ENCODE peak calls at places on chromosomes 4 and X, in seven cellular contexts. One of them, this sample, is unnamed.

GRCh38 chrX:44432641-44433040 is 89.2 kb upstream of the EFHC2 start:
- DNase-seq in CD8-positive, alpha-beta memory T cell: no peak
- DNase-seq in psoas muscle: no peak
- DNase-seq in adrenal gland: no peak
- DNase-seq in heart left ventricle: no peak
- DNase-seq in CD4-positive, CD25-positive, alpha-beta regulatory T cell: no peak
- DNase-seq in A549: no peak
- DNase-seq in this sample: no peak

GRCh38 chrX:125681507-125681906 is 361.8 kb downstream of the TEX13C start:
- DNase-seq in CD4-positive, CD25-positive, alpha-beta regulatory T cell: no peak
- DNase-seq in psoas muscle: no peak
- DNase-seq in adrenal gland: no peak
- DNase-seq in heart left ventricle: no peak
- DNase-seq in A549: no peak
- DNase-seq in CD8-positive, alpha-beta memory T cell: no peak
- DNase-seq in this sample: no peak

GRCh38 chrX:41761169-41761568 is 37.2 kb downstream of the GPR82 start:
- DNase-seq in A549: no peak
- DNase-seq in CD4-positive, CD25-positive, alpha-beta regulatory T cell: no peak
- DNase-seq in psoas muscle: no peak
- DNase-seq in adrenal gland: no peak
- DNase-seq in heart left ventricle: no peak
- DNase-seq in CD8-positive, alpha-beta memory T cell: no peak
- DNase-seq in this sample: no peak

GRCh38 chr4:30717208-30718020 is 2.8 kb upstream of the PCDH7 start:
- DNase-seq in CD4-positive, CD25-positive, alpha-beta regulatory T cell: peak; percentile 7
- DNase-seq in CD8-positive, alpha-beta memory T cell: no peak
- DNase-seq in adrenal gland: peak; percentile 21
- DNase-seq in A549: peak; percentile 7
- DNase-seq in psoas muscle: peak; percentile 18
- DNase-seq in heart left ventricle: peak; percentile 48
- DNase-seq in this sample: peak; percentile 96

GRCh38 chr4:3303840-3304715 is 11.3 kb downstream of the RGS12 start:
- DNase-seq in psoas muscle: no peak
- DNase-seq in CD8-positive, alpha-beta memory T cell: no peak
- DNase-seq in A549: no peak
- DNase-seq in CD4-positive, CD25-positive, alpha-beta regulatory T cell: no peak
- DNase-seq in adrenal gland: peak; percentile 18
- DNase-seq in heart left ventricle: no peak
- DNase-seq in this sample: no peak

GRCh38 chr4:31204895-31205294 is 484.7 kb downstream of the PCDH7 start:
- DNase-seq in A549: no peak
- DNase-seq in heart left ventricle: no peak
- DNase-seq in adrenal gland: no peak
- DNase-seq in CD8-positive, alpha-beta memory T cell: no peak
- DNase-seq in CD4-positive, CD25-positive, alpha-beta regulatory T cell: no peak
- DNase-seq in psoas muscle: no peak
- DNase-seq in this sample: no peak

GRCh38 chrX:17415242-17415815 is 40.3 kb downstream of the NHS start:
- DNase-seq in CD4-positive, CD25-positive, alpha-beta regulatory T cell: no peak
- DNase-seq in heart left ventricle: no peak
- DNase-seq in psoas muscle: no peak
- DNase-seq in CD8-positive, alpha-beta memory T cell: no peak
- DNase-seq in adrenal gland: no peak
- DNase-seq in A549: no peak
- DNase-seq in this sample: no peak

GRCh38 chr4:166143227-166143626 is 270.2 kb downstream of the TLL1 start:
- DNase-seq in psoas muscle: no peak
- DNase-seq in heart left ventricle: no peak
- DNase-seq in CD4-positive, CD25-positive, alpha-beta regulatory T cell: no peak
- DNase-seq in A549: no peak
- DNase-seq in CD8-positive, alpha-beta memory T cell: no peak
- DNase-seq in adrenal gland: no peak
- DNase-seq in this sample: peak; percentile 6

GRCh38 chr4:20839957-20840356 is 139.7 kb downstream of the PACRGL start:
- DNase-seq in adrenal gland: no peak
- DNase-seq in heart left ventricle: no peak
- DNase-seq in CD4-positive, CD25-positive, alpha-beta regulatory T cell: no peak
- DNase-seq in CD8-positive, alpha-beta memory T cell: no peak
- DNase-seq in psoas muscle: no peak
- DNase-seq in A549: no peak
- DNase-seq in this sample: peak; percentile 13

GRCh38 chrX:45385767-45386166 is 185.1 kb upstream of the DIPK2B start:
- DNase-seq in CD4-positive, CD25-positive, alpha-beta regulatory T cell: no peak
- DNase-seq in heart left ventricle: no peak
- DNase-seq in adrenal gland: no peak
- DNase-seq in CD8-positive, alpha-beta memory T cell: no peak
- DNase-seq in A549: no peak
- DNase-seq in psoas muscle: no peak
- DNase-seq in this sample: no peak

GRCh38 chr4:183255487-183255886 is 64.6 kb downstream of the CLDN22 start:
- DNase-seq in heart left ventricle: no peak
- DNase-seq in CD8-positive, alpha-beta memory T cell: no peak
- DNase-seq in A549: no peak
- DNase-seq in psoas muscle: no peak
- DNase-seq in adrenal gland: no peak
- DNase-seq in CD4-positive, CD25-positive, alpha-beta regulatory T cell: no peak
- DNase-seq in this sample: no peak

GRCh38 chr4:88858752-88859151 is 161.1 kb upstream of the NAP1L5 start:
- DNase-seq in CD8-positive, alpha-beta memory T cell: no peak
- DNase-seq in CD4-positive, CD25-positive, alpha-beta regulatory T cell: no peak
- DNase-seq in heart left ventricle: no peak
- DNase-seq in adrenal gland: no peak
- DNase-seq in psoas muscle: no peak
- DNase-seq in A549: no peak
- DNase-seq in this sample: no peak

GRCh38 chr4:3523146-3523627 is 9.0 kb downstream of the LRPAP1 start:
- DNase-seq in heart left ventricle: peak; percentile 2
- DNase-seq in A549: no peak
- DNase-seq in psoas muscle: no peak
- DNase-seq in adrenal gland: no peak
- DNase-seq in CD4-positive, CD25-positive, alpha-beta regulatory T cell: no peak
- DNase-seq in CD8-positive, alpha-beta memory T cell: no peak
- DNase-seq in this sample: no peak

GRCh38 chrX:108447303-108447702 is 7.7 kb downstream of the COL4A5 start:
- DNase-seq in adrenal gland: no peak
- DNase-seq in heart left ventricle: no peak
- DNase-seq in CD4-positive, CD25-positive, alpha-beta regulatory T cell: no peak
- DNase-seq in CD8-positive, alpha-beta memory T cell: no peak
- DNase-seq in A549: no peak
- DNase-seq in psoas muscle: no peak
- DNase-seq in this sample: no peak
- H3K27ac ChIP-seq in adrenal gland: no peak overlapping the region
- H3K27ac ChIP-seq in heart left ventricle: no peak overlapping the region
- H3K27ac ChIP-seq in CD4-positive, CD25-positive, alpha-beta regulatory T cell: no peak overlapping the region
- H3K27ac ChIP-seq in CD8-positive, alpha-beta memory T cell: no peak overlapping the region
- H3K27ac ChIP-seq in A549: peak overlapping the region; percentile 77
- H3K27ac ChIP-seq in psoas muscle: no peak overlapping the region
- H3K27ac ChIP-seq in this sample: no peak overlapping the region

DNA sequence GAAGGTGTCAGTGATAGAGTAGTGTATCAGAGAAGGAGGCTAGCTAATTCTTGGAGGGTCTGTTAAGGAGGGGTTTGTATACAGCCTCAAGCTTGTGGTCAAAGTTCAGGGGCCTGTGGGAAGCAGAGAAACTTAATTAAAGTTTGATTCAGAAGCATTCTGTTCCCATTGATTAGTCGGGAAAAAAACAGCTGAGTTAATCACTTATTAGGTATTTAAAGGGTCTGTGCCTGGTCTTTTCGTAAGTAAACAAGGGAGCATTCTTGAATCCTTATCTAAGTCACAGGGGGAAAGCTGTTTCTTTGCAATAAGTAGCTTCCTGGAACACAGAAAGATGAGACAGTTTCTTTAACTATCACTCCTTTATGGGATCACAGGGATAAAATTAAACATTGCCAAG is 492.1 kb downstream of the PCDH10 start:
- DNase-seq in CD8-positive, alpha-beta memory T cell: no peak
- DNase-seq in psoas muscle: no peak
- DNase-seq in adrenal gland: no peak
- DNase-seq in CD4-positive, CD25-positive, alpha-beta regulatory T cell: no peak
- DNase-seq in A549: no peak
- DNase-seq in heart left ventricle: no peak
- DNase-seq in this sample: no peak
- H3K4me3 ChIP-seq in CD8-positive, alpha-beta memory T cell: no peak overlapping the region
- H3K4me3 ChIP-seq in psoas muscle: no peak overlapping the region
- H3K4me3 ChIP-seq in adrenal gland: no peak overlapping the region
- H3K4me3 ChIP-seq in CD4-positive, CD25-positive, alpha-beta regulatory T cell: no peak overlapping the region
- H3K4me3 ChIP-seq in A549: no peak overlapping the region
- H3K4me3 ChIP-seq in heart left ventricle: no peak overlapping the region
- H3K4me3 ChIP-seq in this sample: no peak overlapping the region

DNA sequence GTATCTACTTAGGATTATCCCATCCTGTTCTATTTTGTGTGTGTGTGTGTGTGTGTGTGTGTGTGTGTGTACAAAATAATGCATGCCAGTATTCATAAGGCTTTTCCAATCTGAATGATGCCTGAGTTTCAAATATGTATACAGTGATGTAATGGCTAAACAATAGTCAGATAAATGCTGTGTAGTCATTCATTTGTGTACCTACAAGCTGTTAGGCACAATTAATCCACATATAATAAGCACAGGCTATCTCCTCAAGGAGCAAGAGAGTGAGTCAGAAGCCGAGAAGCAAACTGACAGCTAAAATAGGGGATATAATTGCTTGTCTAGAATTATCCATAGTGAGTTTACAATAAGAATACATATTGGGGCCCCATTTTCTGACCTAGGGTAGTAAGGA is 15.7 kb downstream of the DMD start:
- DNase-seq in psoas muscle: no peak
- DNase-seq in CD8-positive, alpha-beta memory T cell: no peak
- DNase-seq in A549: no peak
- DNase-seq in adrenal gland: no peak
- DNase-seq in CD4-positive, CD25-positive, alpha-beta regulatory T cell: no peak
- DNase-seq in heart left ventricle: no peak
- DNase-seq in this sample: no peak
- H3K27ac ChIP-seq in psoas muscle: peak overlapping the region; percentile 85
- H3K27ac ChIP-seq in CD8-positive, alpha-beta memory T cell: no peak overlapping the region
- H3K27ac ChIP-seq in A549: no peak overlapping the region
- H3K27ac ChIP-seq in adrenal gland: peak overlapping the region; percentile 14
- H3K27ac ChIP-seq in CD4-positive, CD25-positive, alpha-beta regulatory T cell: no peak overlapping the region
- H3K27ac ChIP-seq in heart left ventricle: no peak overlapping the region
- H3K27ac ChIP-seq in this sample: no peak overlapping the region

GRCh38 chrX:129981752-129982299 is 609 bp upstream of the BCORL1 start:
- DNase-seq in A549: no peak
- DNase-seq in heart left ventricle: no peak
- DNase-seq in psoas muscle: no peak
- DNase-seq in adrenal gland: peak; percentile 22
- DNase-seq in CD4-positive, CD25-positive, alpha-beta regulatory T cell: no peak
- DNase-seq in CD8-positive, alpha-beta memory T cell: no peak
- DNase-seq in this sample: no peak

GRCh38 chrX:129980043-129980442 is 2.4 kb upstream of the BCORL1 start:
- DNase-seq in psoas muscle: peak; percentile 37
- DNase-seq in adrenal gland: peak; percentile 46
- DNase-seq in CD8-positive, alpha-beta memory T cell: peak; percentile 25
- DNase-seq in heart left ventricle: peak; percentile 37
- DNase-seq in A549: no peak
- DNase-seq in CD4-positive, CD25-positive, alpha-beta regulatory T cell: no peak
- DNase-seq in this sample: peak; percentile 15

GRCh38 chrX:129981207-129981553 is 1.3 kb upstream of the BCORL1 start:
- DNase-seq in psoas muscle: no peak
- DNase-seq in adrenal gland: no peak
- DNase-seq in CD4-positive, CD25-positive, alpha-beta regulatory T cell: no peak
- DNase-seq in heart left ventricle: no peak
- DNase-seq in A549: no peak
- DNase-seq in CD8-positive, alpha-beta memory T cell: no peak
- DNase-seq in this sample: no peak

GRCh38 chrX:129980540-129981206 is 1.8 kb upstream of the BCORL1 start:
- DNase-seq in A549: no peak
- DNase-seq in CD8-positive, alpha-beta memory T cell: no peak
- DNase-seq in adrenal gland: peak; percentile 63
- DNase-seq in psoas muscle: peak; percentile 70
- DNase-seq in heart left ventricle: peak; percentile 67
- DNase-seq in CD4-positive, CD25-positive, alpha-beta regulatory T cell: no peak
- DNase-seq in this sample: peak; percentile 7

DNA sequence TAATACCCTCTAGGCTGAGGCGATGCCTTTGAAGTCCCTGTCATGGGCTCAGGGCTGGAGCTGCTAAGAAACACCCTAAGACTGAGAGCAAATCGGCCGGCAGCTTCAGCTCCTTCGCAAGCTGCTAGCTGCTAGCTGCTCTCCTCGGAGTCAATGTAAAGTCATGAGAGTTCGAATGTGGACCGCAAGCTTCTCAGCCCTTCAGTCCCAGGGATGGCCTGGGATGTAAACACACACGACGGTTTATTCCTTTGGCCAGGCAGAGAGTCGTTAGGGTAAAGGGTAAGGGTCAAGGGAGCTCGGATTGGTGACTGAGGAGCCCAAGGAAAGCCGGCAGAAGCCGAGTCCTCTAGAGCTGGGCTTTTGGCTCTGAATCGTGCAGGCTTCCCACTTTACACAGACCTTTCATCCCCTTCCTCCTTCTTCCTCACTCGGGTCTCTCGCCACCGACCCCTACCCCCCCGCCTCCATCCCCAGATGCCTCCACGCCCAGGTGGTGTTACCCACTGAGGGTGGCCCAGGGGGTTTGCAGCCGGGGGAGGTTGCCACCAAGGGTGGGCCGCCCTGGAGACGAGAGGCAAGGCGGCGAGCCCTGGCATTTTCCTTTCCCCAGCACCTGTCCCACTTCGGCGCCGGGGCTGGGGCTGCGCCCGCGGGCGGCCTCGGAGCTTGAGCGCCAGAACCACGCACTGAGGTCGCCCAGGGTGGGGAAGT is 3.1 kb upstream of the BCORL1 start:
- DNase-seq in adrenal gland: peak; percentile 24
- DNase-seq in heart left ventricle: no peak
- DNase-seq in CD8-positive, alpha-beta memory T cell: no peak
- DNase-seq in A549: no peak
- DNase-seq in CD4-positive, CD25-positive, alpha-beta regulatory T cell: no peak
- DNase-seq in psoas muscle: no peak
- DNase-seq in this sample: no peak
- H3K4me3 ChIP-seq in adrenal gland: no peak overlapping the region
- H3K4me3 ChIP-seq in heart left ventricle: no peak overlapping the region
- H3K4me3 ChIP-seq in CD8-positive, alpha-beta memory T cell: no peak overlapping the region
- H3K4me3 ChIP-seq in A549: no peak overlapping the region
- H3K4me3 ChIP-seq in CD4-positive, CD25-positive, alpha-beta regulatory T cell: no peak overlapping the region
- H3K4me3 ChIP-seq in psoas muscle: no peak overlapping the region
- H3K4me3 ChIP-seq in this sample: no peak overlapping the region

DNA sequence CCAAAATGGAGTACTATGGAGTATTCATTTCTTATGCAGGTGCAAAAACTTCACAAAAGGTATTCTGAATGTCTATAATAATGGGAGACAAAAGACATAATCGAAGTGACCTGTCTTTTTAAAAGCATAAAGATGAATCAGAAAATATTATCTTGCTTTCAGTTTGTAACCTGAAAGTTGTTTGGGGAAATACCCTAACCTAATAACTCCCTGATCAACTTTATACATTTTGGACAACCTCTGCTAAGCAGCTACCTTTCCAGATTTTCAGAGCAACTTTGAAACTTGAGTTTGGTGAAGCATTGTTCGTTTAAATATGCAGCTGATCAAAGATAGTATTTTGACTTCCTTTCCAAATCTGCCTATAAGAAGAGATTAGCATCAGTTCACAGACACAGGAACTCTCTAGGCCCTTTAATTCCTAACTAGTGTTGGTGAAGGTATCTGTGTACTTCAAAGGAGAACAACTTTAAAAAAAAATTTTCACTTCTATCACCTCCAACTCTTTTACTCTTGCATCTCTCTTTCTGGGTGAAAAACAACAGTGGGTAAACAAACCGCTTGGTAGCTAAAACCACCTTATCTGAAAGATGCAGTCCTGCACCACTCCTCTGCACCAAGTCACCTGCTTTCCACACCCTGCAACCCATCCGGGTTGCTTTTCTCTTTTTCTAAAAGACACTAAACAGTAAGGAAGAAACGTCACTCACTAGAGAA is 26.5 kb downstream of the CD40LG start:
- DNase-seq in CD8-positive, alpha-beta memory T cell: peak; percentile 57
- DNase-seq in psoas muscle: no peak
- DNase-seq in heart left ventricle: no peak
- DNase-seq in A549: no peak
- DNase-seq in adrenal gland: no peak
- DNase-seq in CD4-positive, CD25-positive, alpha-beta regulatory T cell: peak; percentile 53
- DNase-seq in this sample: no peak
- H3K27ac ChIP-seq in CD8-positive, alpha-beta memory T cell: no peak overlapping the region
- H3K27ac ChIP-seq in psoas muscle: no peak overlapping the region
- H3K27ac ChIP-seq in heart left ventricle: no peak overlapping the region
- H3K27ac ChIP-seq in A549: no peak overlapping the region
- H3K27ac ChIP-seq in adrenal gland: no peak overlapping the region
- H3K27ac ChIP-seq in CD4-positive, CD25-positive, alpha-beta regulatory T cell: peak overlapping the region; percentile 67
- H3K27ac ChIP-seq in this sample: no peak overlapping the region

This sample was measured in SJCRH30.